ENCODE peak calls at places on chromosomes 12 and 14, in eight cellular contexts. Q, V, J, L, B, X, O and H are unnamed samples.

GRCh38 chr14:41604793-41605534 is 1.7 kb upstream of the LRFN5 start:
- DNase-seq in Q (peak), V (no peak), J (no peak), L (peak), B (peak), X (peak), O (no peak), H (peak)

GRCh38 chr14:61320806-61321384 is 484 bp upstream of the PRKCH start:
- DNase-seq in Q (no peak), V (no peak), J (no peak), L (peak), B (peak), X (no peak), O (no peak), H (no peak)

GRCh38 chr12:29505078-29505477 is 7.6 kb upstream of the OVCH1 start:
- DNase-seq in Q (no peak), V (no peak), J (no peak), L (no peak), B (no peak), X (no peak), O (no peak), H (no peak)

GRCh38 chr14:87522575-87522974 is 470.4 kb downstream of the GALC start:
- DNase-seq in Q (peak), V (peak), J (no peak), L (peak), B (no peak), X (no peak), O (no peak), H (no peak)

GRCh38 chr12:132812631-132813305 is 15.9 kb downstream of the GOLGA3 start:
- DNase-seq in Q (no peak), V (no peak), J (peak), L (no peak), B (no peak), X (peak), O (no peak), H (no peak)

GRCh38 chr14:95523818-95524448 is 7.5 kb upstream of the SYNE3 start:
- DNase-seq in Q (peak), V (peak), J (peak), L (peak), B (no peak), X (peak), O (no peak), H (peak)

GRCh38 chr12:111405149-111405855 is 421 bp upstream of the SH2B3 start:
- DNase-seq in Q (peak), V (peak), J (peak), L (peak), B (peak), X (peak), O (peak), H (peak)

GRCh38 chr12:43293396-43293795 is 258.6 kb downstream of the ADAMTS20 start:
- DNase-seq in Q (no peak), V (no peak), J (no peak), L (no peak), B (no peak), X (peak), O (no peak), H (no peak)

GRCh38 chr12:121794532-121795028 is 1.1 kb upstream of the RHOF start:
- DNase-seq in Q (peak), V (no peak), J (peak), L (no peak), B (no peak), X (no peak), O (no peak), H (no peak)

GRCh38 chr14:55936691-55937090 is 181.5 kb upstream of the PELI2 start:
- DNase-seq in Q (no peak), V (no peak), J (no peak), L (no peak), B (no peak), X (no peak), O (no peak), H (no peak)

GRCh38 chr12:6224550-6224949 is 24.4 kb downstream of the CD9 start:
- DNase-seq in Q (peak), V (no peak), J (no peak), L (no peak), B (peak), X (no peak), O (no peak), H (no peak)

GRCh38 chr14:74519316-74520074 is 25.9 kb downstream of the ISCA2 start:
- DNase-seq in Q (no peak), V (no peak), J (no peak), L (no peak), B (no peak), X (no peak), O (no peak), H (no peak)

GRCh38 chr14:100303925-100304324 is 2.3 kb downstream of the SLC25A29 start:
- DNase-seq in Q (no peak), V (no peak), J (no peak), L (peak), B (no peak), X (no peak), O (no peak), H (no peak)

GRCh38 chr12:104263580-104264358 is 39.8 kb upstream of the EID3 start:
- DNase-seq in Q (peak), V (no peak), J (no peak), L (no peak), B (no peak), X (peak), O (no peak), H (no peak)

GRCh38 chr14:103748539-103748867 is 32.9 kb downstream of the ZFYVE21 start:
- DNase-seq in Q (no peak), V (no peak), J (peak), L (no peak), B (no peak), X (no peak), O (peak), H (no peak)

GRCh38 chr12:104749555-104749954 is 208.5 kb downstream of the SLC41A2 start:
- DNase-seq in Q (no peak), V (no peak), J (no peak), L (no peak), B (no peak), X (no peak), O (no peak), H (no peak)

GRCh38 chr14:35374273-35374681 is 30.3 kb downstream of the NFKBIA start:
- DNase-seq in Q (no peak), V (peak), J (no peak), L (peak), B (no peak), X (peak), O (no peak), H (peak)

GRCh38 chr14:79581912-79582576 is 629.3 kb downstream of the DIO2 start:
- DNase-seq in Q (no peak), V (peak), J (no peak), L (no peak), B (no peak), X (peak), O (no peak), H (peak)

GRCh38 chr14:80664576-80664975 is 277.0 kb downstream of the CEP128 start:
- DNase-seq in Q (no peak), V (no peak), J (no peak), L (no peak), B (no peak), X (peak), O (no peak), H (no peak)

GRCh38 chr14:32307881-32308582 is 21.1 kb upstream of the AKAP6 start:
- DNase-seq in Q (no peak), V (peak), J (no peak), L (peak), B (no peak), X (no peak), O (no peak), H (no peak)

GRCh38 chr12:29066061-29066588 is 83.0 kb upstream of the FAR2 start:
- DNase-seq in Q (no peak), V (no peak), J (no peak), L (no peak), B (peak), X (peak), O (no peak), H (no peak)

GRCh38 chr12:43338848-43339526 is 213.0 kb downstream of the ADAMTS20 start:
- DNase-seq in Q (no peak), V (peak), J (no peak), L (peak), B (no peak), X (peak), O (no peak), H (peak)

GRCh38 chr12:76470028-76470939 is 89.3 kb downstream of the OSBPL8 start:
- DNase-seq in Q (no peak), V (peak), J (no peak), L (no peak), B (no peak), X (peak), O (no peak), H (peak)

GRCh38 chr12:5258498-5258897 is 173.4 kb upstream of the NTF3 start:
- DNase-seq in Q (no peak), V (no peak), J (no peak), L (no peak), B (peak), X (no peak), O (no peak), H (no peak)

GRCh38 chr14:40413146-40413545 is 980.9 kb upstream of the FBXO33 start:
- DNase-seq in Q (no peak), V (no peak), J (no peak), L (no peak), B (no peak), X (peak), O (no peak), H (no peak)

GRCh38 chr14:32049361-32050103 is 27.6 kb upstream of the ARHGAP5 start:
- DNase-seq in Q (no peak), V (no peak), J (no peak), L (no peak), B (no peak), X (no peak), O (no peak), H (no peak)